ENCODE peak calls at places on chromosomes 12 and 14, in six cellular contexts. N, Y, M, V, S and G are unnamed samples.

GRCh38 chr12:120847392-120848157 is 56.6 kb downstream of the SPPL3 start:
- DNase-seq in V (no peak), Y (no peak), M (no peak), S (no peak), N (no peak), G (no peak)

GRCh38 chr12:118780939-118781338 is 200.4 kb upstream of the SRRM4 start:
- DNase-seq in V (no peak), S (no peak), N (no peak), M (no peak), Y (no peak), G (no peak)

GRCh38 chr14:89849931-89850330 is 104.6 kb downstream of the EFCAB11 start:
- DNase-seq in S (no peak), Y (no peak), V (no peak), N (no peak), M (no peak), G (no peak)

GRCh38 chr14:96162741-96163140 is 41.9 kb upstream of the BDKRB2 start:
- DNase-seq in N (no peak), S (no peak), Y (no peak), M (no peak), V (no peak), G (no peak)

GRCh38 chr12:131723532-131723931 is 12.6 kb downstream of the SFSWAP start:
- DNase-seq in V (no peak), S (no peak), N (no peak), M (no peak), Y (no peak), G (no peak)

GRCh38 chr12:79933580-79934264 is 1.2 kb downstream of the PPP1R12A start:
- DNase-seq in Y (peak), V (no peak), S (no peak), M (no peak), N (no peak), G (no peak)

GRCh38 chr12:685388-685787 is 22.1 kb upstream of the NINJ2 start:
- DNase-seq in Y (peak), N (peak), S (no peak), M (no peak), V (peak), G (peak)

GRCh38 chr14:61510736-61511557 is 184.4 kb upstream of the HIF1A start:
- DNase-seq in Y (no peak), M (no peak), S (no peak), N (no peak), V (no peak), G (no peak)